ENCODE peak calls at places on chromosome 7, in five cellular contexts. S is RWPE1; O is NCI-H2029 treated with DMSO at 0.1 percent for 48 hours; G is ovary; M is stimulated activated CD8-positive, alpha-beta memory T cell treated with anti-CD3 and anti-CD28 coated beads, Interleukin-4, amount 100 ng/mL, for 1 hour. Q is an unnamed sample.

GRCh38 chr7:116150588-116150987 is 59.8 kb upstream of the TES start:
- DNase-seq in S (no peak), O (no peak), G (no peak), M (no peak), Q (no peak)

GRCh38 chr7:79647711-79648110 is 194.2 kb upstream of the MAGI2 start:
- DNase-seq in S (no peak), O (no peak), G (no peak), M (no peak), Q (no peak)

GRCh38 chr7:96236198-96237039 is 85.5 kb downstream of the SLC25A13 start:
- DNase-seq in S (peak), O (no peak), G (peak), M (no peak), Q (no peak)

GRCh38 chr7:112204776-112205347 is 1.3 kb downstream of the DOCK4 start:
- DNase-seq in S (peak), O (peak), G (no peak), M (no peak), Q (no peak)

GRCh38 chr7:77731716-77732115 is 35.5 kb downstream of the RSBN1L start:
- DNase-seq in S (no peak), O (no peak), G (no peak), M (no peak), Q (no peak)

GRCh38 chr7:9201928-9202327 is 768.5 kb downstream of the NXPH1 start:
- DNase-seq in S (no peak), O (no peak), G (no peak), M (no peak), Q (no peak)

GRCh38 chr7:123440202-123440601 is 94.2 kb downstream of the IQUB start:
- DNase-seq in S (no peak), O (no peak), G (no peak), M (no peak), Q (no peak)

GRCh38 chr7:2501947-2502646 is 17.5 kb upstream of the LFNG start:
- DNase-seq in S (no peak), O (no peak), G (no peak), M (no peak), Q (no peak)

GRCh38 chr7:39951156-39951942 is 1.3 kb downstream of the CDK13 start:
- DNase-seq in S (peak), O (no peak), G (peak), M (peak), Q (peak)

GRCh38 chr7:17307558-17307957 is 9.1 kb downstream of the AHR start:
- DNase-seq in S (no peak), O (no peak), G (no peak), M (no peak), Q (no peak)

GRCh38 chr7:98223898-98224700 is 12.9 kb downstream of the BHLHA15 start:
- DNase-seq in S (no peak), O (no peak), G (no peak), M (no peak), Q (no peak)

GRCh38 chr7:47576031-47576908 is 5.6 kb downstream of the TNS3 start:
- DNase-seq in S (no peak), O (peak), G (peak), M (no peak), Q (no peak)

GRCh38 chr7:68073701-68074100 is 1077.1 kb downstream of the TYW1 start:
- DNase-seq in S (no peak), O (no peak), G (no peak), M (no peak), Q (no peak)

GRCh38 chr7:92527300-92528187 is 776 bp downstream of the PEX1 start:
- DNase-seq in S (peak), O (peak), G (peak), M (peak), Q (no peak)

GRCh38 chr7:73597978-73598782 is 19.8 kb upstream of the TBL2 start:
- DNase-seq in S (no peak), O (no peak), G (no peak), M (no peak), Q (no peak)

GRCh38 chr7:103065666-103066065 is 8.9 kb downstream of the FBXL13 start:
- DNase-seq in S (no peak), O (no peak), G (no peak), M (no peak), Q (no peak)

GRCh38 chr7:135672560-135673359 is 10.4 kb downstream of the STMP1 start:
- DNase-seq in S (peak), O (peak), G (no peak), M (no peak), Q (no peak)

GRCh38 chr7:26850193-26850651 is 14.2 kb downstream of the SKAP2 start:
- DNase-seq in S (no peak), O (no peak), G (no peak), M (no peak), Q (no peak)

GRCh38 chr7:56062382-56062781 is 1.7 kb upstream of the SUMF2 start:
- DNase-seq in S (no peak), O (no peak), G (no peak), M (no peak), Q (no peak)

GRCh38 chr7:18352339-18353255 is 143.0 kb upstream of the HDAC9 start:
- DNase-seq in S (peak), O (peak), G (no peak), M (no peak), Q (no peak)

GRCh38 chr7:50791921-50792341 is 9.2 kb upstream of the GRB10 start:
- DNase-seq in S (peak), O (no peak), G (no peak), M (no peak), Q (no peak)

GRCh38 chr7:7709263-7709662 is 9.1 kb downstream of the RPA3 start:
- DNase-seq in S (no peak), O (no peak), G (no peak), M (no peak), Q (no peak)

GRCh38 chr7:18494821-18495408 is 634 bp upstream of the HDAC9 start:
- DNase-seq in S (no peak), O (no peak), G (no peak), M (no peak), Q (no peak)

GRCh38 chr7:2719007-2719406 is 31.0 kb downstream of the AMZ1 start:
- DNase-seq in S (peak), O (no peak), G (peak), M (peak), Q (peak)

GRCh38 chr7:133886081-133886480 is 241.1 kb upstream of the LRGUK start:
- DNase-seq in S (no peak), O (no peak), G (no peak), M (no peak), Q (no peak)

Q was measured in activated T-helper 1 cell treated with anti-CD3 and anti-CD28 coated beads, Interleukin-2, amount 50 U/mL, for 16 hours.